ENCODE peak calls at places on chromosomes 7 and 10, in four cellular contexts. O is left ventricle myocardium inferior, I is chondrocyte, V is neural progenitor cell. P is an unnamed sample.
A peak's percentile ranks its signal among the peaks of the same experiment; 100 is the strongest.

GRCh38 chr10:110431659-110432058 is 66.0 kb upstream of the DUSP5 start:
- DNase-seq in V (no peak), O (no peak), I (peak; percentile 29), P (no peak)

GRCh38 chr7:5425507-5426225 is 2.0 kb upstream of the TNRC18 start:
- DNase-seq in O (peak; percentile 71), V (peak; percentile 89), I (no peak), P (peak; percentile 67)

GRCh38 chr7:131890191-131890590 is 333.8 kb upstream of the PODXL start:
- DNase-seq in I (no peak), V (no peak), O (no peak), P (no peak)

GRCh38 chr7:151550601-151551286 is 31.0 kb upstream of the RHEB start:
- DNase-seq in V (no peak), O (no peak), I (no peak), P (no peak)

GRCh38 chr10:24376731-24377130 is 167.8 kb downstream of the KIAA1217 start:
- DNase-seq in I (no peak), V (no peak), O (no peak), P (no peak)

GRCh38 chr10:52768114-52768532 is 4.5 kb downstream of the MBL2 start:
- DNase-seq in I (no peak), V (no peak), O (no peak), P (no peak)

GRCh38 chr7:54846272-54846671 is 87.3 kb upstream of the SEC61G start:
- DNase-seq in O (no peak), I (no peak), V (no peak), P (no peak)

GRCh38 chr7:157337316-157338149 is 729 bp downstream of the DNAJB6 start:
- DNase-seq in I (no peak), V (peak; percentile 74), O (peak; percentile 68), P (peak; percentile 81)

GRCh38 chr7:128259131-128260056 is 18.3 kb downstream of the LEP start:
- DNase-seq in I (no peak), O (no peak), V (no peak), P (no peak)

GRCh38 chr10:62323751-62324150 is 50.4 kb upstream of the ZNF365 start:
- DNase-seq in V (no peak), I (no peak), O (no peak), P (no peak)

GRCh38 chr7:121563177-121563576 is 167.1 kb upstream of the FAM3C start:
- DNase-seq in I (no peak), O (no peak), V (peak; percentile 17), P (no peak)
- TF ChIP-seq CTCF in I (peak; percentile 54), O (no peak), V (peak; percentile 45), P (no peak)

DNA sequence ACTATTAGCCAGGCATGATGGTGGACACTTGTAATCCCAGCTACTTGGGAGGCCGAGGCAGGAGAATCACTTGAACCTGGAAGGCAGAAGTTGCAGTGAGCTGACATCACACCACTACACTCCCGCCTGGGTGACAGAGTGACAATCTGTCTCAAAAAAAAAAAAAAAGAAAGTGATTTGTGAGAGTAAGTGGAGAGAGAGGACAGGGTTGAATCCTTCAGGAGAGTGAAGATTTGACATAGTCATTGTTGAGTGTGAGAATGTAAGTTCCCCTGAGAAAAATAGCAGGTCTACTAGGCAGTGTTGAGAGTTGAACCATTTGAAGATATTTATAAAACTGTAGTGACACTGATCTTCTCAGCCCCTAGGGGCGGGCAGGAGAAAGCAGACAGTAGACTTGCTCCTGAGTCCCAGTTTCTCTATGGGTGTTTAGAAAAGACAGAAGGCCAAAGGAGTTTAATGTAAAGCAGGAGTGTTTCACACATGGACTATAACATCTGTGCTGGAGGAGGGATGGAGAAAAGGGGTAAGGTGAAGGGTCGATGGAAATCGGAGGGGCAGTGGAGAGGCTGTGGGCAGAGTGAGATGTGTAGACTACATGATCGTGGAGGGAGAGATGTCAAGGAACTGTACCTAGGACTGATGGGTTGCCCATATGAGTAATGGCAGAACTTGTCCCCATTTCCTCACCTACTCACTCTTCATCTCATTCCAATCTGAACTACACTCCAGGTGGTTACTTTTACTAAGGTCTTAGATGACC is 13.7 kb upstream of the LAMB4 start:
- DNase-seq in O (no peak), V (no peak), I (no peak), P (no peak)
- TF ChIP-seq CTCF in O (no peak), V (no peak), I (no peak), P (no peak)

DNA sequence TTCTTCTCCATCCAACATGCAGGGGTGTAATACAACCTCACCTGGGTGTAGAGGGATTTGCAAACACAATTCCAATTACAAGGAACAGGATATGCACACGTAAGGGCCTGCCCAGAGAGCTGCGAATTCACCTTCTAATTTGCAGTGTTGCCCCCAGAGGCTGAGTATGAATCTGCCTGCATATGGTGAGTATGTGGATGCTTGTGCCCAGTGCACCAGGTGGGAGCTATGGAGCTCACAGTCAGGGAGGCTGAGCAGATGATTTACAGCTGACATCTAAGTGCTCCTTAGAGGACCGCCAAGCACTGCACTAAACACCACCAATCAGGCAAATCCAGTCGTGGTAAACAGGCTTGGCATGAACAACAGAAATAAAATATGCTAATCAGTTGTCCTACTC is 132.0 kb downstream of the RELN start:
- DNase-seq in V (no peak), O (no peak), I (no peak), P (no peak)
- TF ChIP-seq CTCF in V (no peak), O (no peak), I (no peak), P (no peak)

GRCh38 chr7:33418251-33418701 is 288.9 kb downstream of the BBS9 start:
- DNase-seq in I (no peak), V (peak; percentile 68), O (no peak), P (peak; percentile 24)

GRCh38 chr7:33422825-33423645 is 293.7 kb downstream of the BBS9 start:
- DNase-seq in V (no peak), O (no peak), I (no peak), P (no peak)

GRCh38 chr7:33420311-33420710 is 290.9 kb downstream of the BBS9 start:
- DNase-seq in V (no peak), I (no peak), O (no peak), P (no peak)

GRCh38 chr7:33423646-33424020 is 294.3 kb downstream of the BBS9 start:
- DNase-seq in V (peak; percentile 30), I (no peak), O (no peak), P (peak; percentile 23)

GRCh38 chr7:33421384-33421783 is 292.0 kb downstream of the BBS9 start:
- DNase-seq in O (no peak), V (no peak), I (no peak), P (no peak)
- TF ChIP-seq CTCF in O (no peak), V (no peak), I (peak; percentile 66), P (no peak)

GRCh38 chr10:34826221-34826620 is 11.1 kb upstream of the PARD3 start:
- DNase-seq in O (no peak), V (no peak), I (no peak), P (no peak)

GRCh38 chr10:34827087-34827766 is 12.1 kb upstream of the PARD3 start:
- DNase-seq in O (no peak), I (no peak), V (no peak), P (no peak)

GRCh38 chr10:34834274-34834673 is 19.2 kb upstream of the PARD3 start:
- DNase-seq in O (no peak), V (no peak), I (no peak), P (no peak)

GRCh38 chr10:34825433-34825832 is 10.3 kb upstream of the PARD3 start:
- DNase-seq in O (no peak), V (no peak), I (no peak), P (no peak)

GRCh38 chr10:34830527-34830926 is 15.4 kb upstream of the PARD3 start:
- DNase-seq in V (no peak), O (no peak), I (no peak), P (no peak)
- TF ChIP-seq CTCF in V (no peak), O (no peak), I (no peak), P (no peak)

GRCh38 chr10:77763453-77764430 is 126.1 kb upstream of the KCNMA1 start:
- DNase-seq in V (peak; percentile 22), I (no peak), O (peak; percentile 17), P (no peak)
- TF ChIP-seq CTCF in V (no peak), I (no peak), O (peak; percentile 11), P (no peak)

DNA sequence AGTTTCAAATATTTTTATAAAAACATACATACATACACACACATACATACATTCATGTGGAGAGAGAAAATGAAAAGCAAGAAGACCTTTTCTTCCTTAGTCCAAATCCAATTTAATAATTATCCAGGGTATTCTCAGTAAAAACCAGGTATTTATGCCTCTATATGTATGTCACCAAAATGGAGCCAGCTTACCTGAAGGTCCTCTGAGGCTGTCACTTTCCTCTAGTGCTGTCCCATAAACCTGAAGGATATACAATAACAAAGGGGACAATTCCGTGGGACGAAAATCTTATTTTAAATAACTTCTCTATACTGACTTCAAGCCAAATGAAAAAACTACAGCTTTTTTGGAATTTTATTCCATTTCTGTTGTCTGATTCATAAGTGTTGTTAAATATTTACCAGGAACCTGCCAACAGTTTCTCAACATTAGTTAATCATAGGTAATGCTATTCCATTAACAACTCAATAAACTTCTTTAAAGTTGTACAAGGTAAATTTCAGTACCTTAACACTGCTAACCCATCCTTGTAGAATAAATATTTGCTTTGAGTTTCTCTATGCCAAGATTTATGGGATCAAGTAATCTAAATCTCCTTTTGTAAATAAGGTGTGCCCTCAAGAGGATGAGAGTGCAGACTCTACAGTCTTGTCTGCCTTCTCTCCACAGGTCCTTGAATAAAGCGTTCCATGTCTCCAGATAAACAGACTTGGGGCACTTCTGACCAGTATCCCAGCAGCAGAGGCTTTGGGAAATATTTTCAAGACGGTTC is 260.3 kb downstream of the AHR start:
- DNase-seq in O (no peak), V (no peak), I (no peak), P (no peak)
- TF ChIP-seq CTCF in O (no peak), V (no peak), I (no peak), P (no peak)

DNA sequence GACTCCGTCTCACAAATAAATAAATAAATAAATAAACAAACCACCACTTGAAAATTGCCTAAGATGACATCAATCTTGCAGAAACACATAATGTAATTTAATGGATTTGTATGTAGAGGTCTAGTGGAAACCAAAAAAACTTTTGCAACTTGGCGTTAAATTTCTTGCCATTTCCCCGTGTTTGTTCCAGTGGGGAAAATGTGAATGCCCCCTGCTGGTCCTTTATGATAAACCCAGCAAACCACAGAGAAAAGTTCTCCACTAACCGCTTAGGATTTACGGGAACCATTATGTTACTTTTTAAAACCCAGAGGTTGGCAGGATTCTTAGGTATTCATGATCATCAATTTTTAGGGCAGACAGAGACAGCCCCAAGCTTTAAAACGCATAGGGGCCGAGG is 32.5 kb downstream of the LAMB4 start:
- DNase-seq in I (no peak), V (peak; percentile 7), O (no peak), P (no peak)
- TF ChIP-seq CTCF in I (peak; percentile 68), V (peak; percentile 37), O (peak; percentile 56), P (peak; percentile 30)

GRCh38 chr10:114387784-114388183 is 16.5 kb downstream of the AFAP1L2 start:
- DNase-seq in O (no peak), V (peak; percentile 23), I (no peak), P (no peak)
- TF ChIP-seq CTCF in O (no peak), V (peak; percentile 50), I (no peak), P (no peak)

P was measured in nephron progenitor cell.